ENCODE peak calls at places on chromosomes 6 and 20, in eight cellular contexts. X, K, M, Y, E, L, A and P are unnamed samples.

GRCh38 chr6:36663504-36664446 is 14.7 kb upstream of the CDKN1A start:
- DNase-seq in L (no peak), A (no peak), Y (no peak), M (no peak), K (no peak), E (no peak), X (no peak), P (no peak)

GRCh38 chr6:109867009-109867969 is 110.8 kb upstream of the GPR6 start:
- DNase-seq in Y (no peak), M (no peak), A (no peak), L (peak), E (no peak), X (peak), K (peak), P (no peak)

GRCh38 chr20:1451092-1451491 is 15.6 kb downstream of the NSFL1C start:
- DNase-seq in E (no peak), M (peak), A (no peak), K (no peak), Y (no peak), L (no peak), X (no peak), P (no peak)

GRCh38 chr6:41375598-41376151 is 40.3 kb downstream of the NCR2 start:
- DNase-seq in E (no peak), Y (no peak), L (no peak), M (no peak), K (no peak), X (no peak), A (no peak), P (no peak)

GRCh38 chr6:124881898-124882579 is 80.2 kb upstream of the RNF217 start:
- DNase-seq in Y (no peak), X (no peak), L (peak), A (peak), E (peak), K (peak), M (peak), P (no peak)

GRCh38 chr6:41786451-41787218 is 859 bp upstream of the TOMM6 start:
- DNase-seq in Y (peak), X (peak), K (peak), E (peak), L (peak), A (peak), M (peak), P (peak)

GRCh38 chr6:2875840-2876207 is 27.3 kb downstream of the SERPINB9 start:
- DNase-seq in M (peak), Y (no peak), L (no peak), K (no peak), X (peak), E (no peak), A (no peak), P (peak)

GRCh38 chr6:105326216-105326615 is 76.7 kb downstream of the PREP start:
- DNase-seq in L (peak), Y (no peak), M (peak), A (peak), E (no peak), K (peak), X (no peak), P (no peak)

GRCh38 chr6:71211799-71212198 is 76.8 kb upstream of the OGFRL1 start:
- DNase-seq in L (peak), Y (no peak), E (no peak), M (no peak), K (peak), A (no peak), X (no peak), P (no peak)

GRCh38 chr6:85551264-85551663 is 42.4 kb downstream of the SNX14 start:
- DNase-seq in M (no peak), L (no peak), K (no peak), E (no peak), X (no peak), Y (no peak), A (no peak), P (no peak)

GRCh38 chr6:17349437-17349836 is 44.0 kb upstream of the CAP2 start:
- DNase-seq in A (peak), E (no peak), K (peak), L (no peak), M (peak), X (no peak), Y (peak), P (no peak)

GRCh38 chr20:59814835-59815340 is 118.5 kb downstream of the SYCP2 start:
- DNase-seq in E (no peak), X (no peak), M (no peak), A (no peak), L (no peak), K (no peak), Y (no peak), P (no peak)

GRCh38 chr20:50304883-50305635 is 114.4 kb downstream of the CEBPB start:
- DNase-seq in K (peak), X (peak), E (peak), M (peak), L (peak), A (peak), Y (no peak), P (no peak)

GRCh38 chr6:3229566-3230274 is 2.3 kb upstream of the TUBB2B start:
- DNase-seq in E (no peak), L (no peak), Y (no peak), A (no peak), K (no peak), M (no peak), X (no peak), P (peak)

GRCh38 chr20:25346349-25346748 is 44.3 kb downstream of the ABHD12 start:
- DNase-seq in L (no peak), X (no peak), A (no peak), Y (no peak), K (no peak), M (no peak), E (no peak), P (no peak)

GRCh38 chr20:59938221-59938620 is 1.9 kb downstream of the PPP1R3D start:
- DNase-seq in L (peak), X (no peak), E (peak), A (peak), K (peak), M (peak), Y (no peak), P (no peak)

GRCh38 chr6:116371384-116372209 is 850 bp downstream of the DSE start:
- DNase-seq in M (peak), A (peak), X (peak), L (peak), K (peak), Y (peak), E (peak), P (peak)

GRCh38 chr6:25088513-25088912 is 152.8 kb upstream of the RIPOR2 start:
- DNase-seq in X (no peak), L (no peak), Y (no peak), K (peak), M (peak), A (peak), E (peak), P (no peak)

GRCh38 chr20:50038169-50038568 is 55.4 kb downstream of the SNAI1 start:
- DNase-seq in K (no peak), X (no peak), M (no peak), Y (no peak), L (no peak), E (no peak), A (no peak), P (no peak)

GRCh38 chr6:138004423-138005287 is 102.6 kb downstream of the PERP start:
- DNase-seq in Y (peak), M (peak), L (peak), E (peak), K (peak), A (peak), X (no peak), P (peak)

GRCh38 chr6:149278996-149279395 is 38.5 kb upstream of the TAB2 start:
- DNase-seq in M (no peak), Y (no peak), L (no peak), K (no peak), E (no peak), A (no peak), X (no peak), P (no peak)

GRCh38 chr6:81847866-81848265 is 95.4 kb upstream of the TENT5A start:
- DNase-seq in E (no peak), M (no peak), L (no peak), Y (no peak), K (no peak), X (no peak), A (no peak), P (no peak)

GRCh38 chr6:127053032-127053908 is 65.2 kb upstream of the RSPO3 start:
- DNase-seq in K (peak), E (peak), A (peak), X (no peak), M (peak), Y (no peak), L (peak), P (no peak)

GRCh38 chr6:32716396-32716795 is 24.8 kb upstream of the HLA-DQA2 start:
- DNase-seq in E (no peak), A (no peak), L (no peak), M (no peak), Y (no peak), X (no peak), K (no peak), P (no peak)
- TF ChIP-seq CTCF in E (no peak), A (no peak), L (no peak), M (no peak), Y (no peak), X (no peak), K (no peak), P (peak)

GRCh38 chr6:4851035-4851434 is 74.8 kb downstream of the CDYL start:
- DNase-seq in K (no peak), L (no peak), Y (no peak), X (no peak), M (no peak), E (no peak), A (no peak), P (no peak)

GRCh38 chr6:4852938-4853337 is 76.7 kb downstream of the CDYL start:
- DNase-seq in X (no peak), K (no peak), L (no peak), E (no peak), Y (no peak), M (no peak), A (no peak), P (no peak)

GRCh38 chr6:4856779-4857178 is 80.6 kb downstream of the CDYL start:
- DNase-seq in Y (no peak), E (no peak), X (no peak), A (no peak), K (no peak), M (no peak), L (no peak), P (no peak)

GRCh38 chr6:4853782-4854511 is 77.7 kb downstream of the CDYL start:
- DNase-seq in E (peak), K (no peak), X (no peak), A (no peak), M (no peak), Y (peak), L (peak), P (no peak)

DNA sequence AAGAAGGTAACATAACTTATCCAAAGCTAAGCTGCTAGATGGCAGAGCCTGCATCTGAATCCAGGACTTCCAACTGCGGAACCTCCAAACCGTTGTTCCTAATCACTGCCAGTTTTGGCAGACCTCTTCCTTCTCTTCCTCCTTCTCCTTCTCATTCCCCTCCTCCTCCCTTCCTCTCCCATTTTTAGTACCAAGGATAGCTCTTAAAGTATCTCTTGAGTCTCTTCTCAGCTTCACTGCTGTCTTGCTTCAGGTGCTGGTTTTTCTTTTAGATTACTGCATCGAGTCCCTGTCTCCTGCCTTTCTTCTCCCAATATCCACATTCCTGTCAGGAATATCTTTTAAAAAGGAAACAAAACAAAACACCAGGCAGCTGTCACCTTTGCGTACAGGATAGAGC is 77.1 kb downstream of the CDYL start:
- DNase-seq in E (no peak), X (no peak), M (no peak), L (no peak), A (no peak), Y (no peak), K (no peak), P (no peak)
- TF ChIP-seq CTCF in E (no peak), X (no peak), M (no peak), L (no peak), A (no peak), Y (no peak), K (no peak), P (no peak)

DNA sequence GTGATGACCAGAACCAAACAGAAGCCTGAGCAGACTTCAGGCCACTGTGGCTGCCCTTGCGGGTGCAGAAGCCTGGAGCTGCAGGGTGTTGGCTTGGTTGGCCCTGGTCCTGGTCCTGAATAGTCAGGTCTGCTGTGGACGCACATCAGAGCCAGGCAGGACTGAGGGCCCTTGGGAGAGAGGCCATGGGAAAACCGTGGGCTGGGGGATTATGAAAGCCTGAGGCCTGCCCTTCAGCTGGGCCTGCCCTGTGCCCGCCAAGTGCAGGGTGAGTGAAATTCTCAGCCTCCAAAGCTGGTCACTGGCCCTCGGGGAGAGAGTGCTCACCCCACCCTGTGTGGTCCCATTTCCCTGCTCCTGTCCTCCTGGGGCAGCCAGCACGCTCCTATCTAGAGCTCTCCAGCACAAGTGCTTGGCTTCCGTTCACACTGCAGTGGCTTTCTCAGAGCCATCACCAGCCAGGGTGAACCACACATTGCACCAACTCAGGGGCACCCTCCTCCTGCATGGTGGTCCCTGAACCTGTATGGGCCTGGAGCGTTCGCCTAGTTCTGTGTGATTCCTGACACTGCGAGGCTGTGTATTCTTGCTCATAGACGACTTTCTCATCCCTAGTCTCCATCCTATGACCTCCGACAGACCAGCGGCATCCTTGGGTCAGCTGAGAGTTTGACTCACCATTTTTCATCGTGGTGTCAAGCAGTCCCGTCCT is 146.1 kb downstream of the TTLL2 start:
- DNase-seq in L (no peak), E (no peak), Y (no peak), X (no peak), M (no peak), K (no peak), A (no peak), P (no peak)
- TF ChIP-seq CTCF in L (no peak), E (no peak), Y (no peak), X (no peak), M (no peak), K (no peak), A (no peak), P (no peak)

DNA sequence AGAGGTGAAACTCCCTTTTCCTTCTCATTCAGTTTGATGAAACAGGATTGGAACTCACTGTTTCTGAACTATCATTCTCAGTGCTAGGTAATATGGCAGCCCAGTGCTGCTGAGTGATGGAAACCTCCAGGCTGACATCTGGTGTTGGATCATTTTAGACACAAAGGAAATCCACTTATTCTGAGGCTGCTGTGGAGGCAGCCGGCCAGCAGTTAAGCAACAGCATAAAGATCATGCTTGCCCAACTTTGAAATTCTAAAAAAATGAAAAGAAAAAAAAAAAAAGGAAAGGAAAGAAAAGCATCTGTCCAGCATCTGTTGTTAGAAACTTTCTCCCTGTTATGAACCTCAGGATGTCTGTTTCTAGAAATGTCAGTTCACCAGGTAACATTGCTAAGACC is 96.5 kb downstream of the RFPL4B start:
- DNase-seq in M (peak), A (peak), E (no peak), K (peak), Y (no peak), X (peak), L (peak), P (no peak)
- TF ChIP-seq CTCF in M (no peak), A (no peak), E (no peak), K (peak), Y (no peak), X (no peak), L (no peak), P (no peak)